ENCODE peak calls at places on chromosome 22, in five cellular contexts. E is endodermal cell, L is IMR-90, A is fibroblast of lung, V is AG10803. M is an unnamed sample.

GRCh38 chr22:28947125-28947524 is 63.8 kb downstream of the ZNRF3 start:
- DNase-seq in E (no peak), A (peak), L (no peak), V (no peak), M (no peak)

GRCh38 chr22:47062126-47062525 is 299.7 kb downstream of the TBC1D22A start:
- DNase-seq in E (no peak), V (no peak), L (no peak), A (no peak), M (no peak)

GRCh38 chr22:25219948-25220442 is 556 bp downstream of the CRYBB2 start:
- DNase-seq in A (no peak), L (no peak), E (no peak), V (no peak), M (no peak)

GRCh38 chr22:21587803-21588611 is 20.5 kb downstream of the UBE2L3 start:
- DNase-seq in A (peak), E (no peak), V (peak), L (peak), M (peak)

GRCh38 chr22:24434472-24435322 is 7.3 kb downstream of the ADORA2A start:
- DNase-seq in V (no peak), L (no peak), A (no peak), E (peak), M (peak)

GRCh38 chr22:24525416-24526037 is 29.4 kb downstream of the GUCD1 start:
- DNase-seq in E (peak), V (peak), L (peak), A (peak), M (peak)

GRCh38 chr22:31870890-31871289 is 73.4 kb upstream of the YWHAH start:
- DNase-seq in L (peak), A (peak), E (no peak), V (peak), M (no peak)

GRCh38 chr22:34812631-34813030 is 253.3 kb upstream of the ISX start:
- DNase-seq in E (no peak), L (no peak), V (peak), A (no peak), M (no peak)

GRCh38 chr22:22943521-22944267 is 56.1 kb downstream of the IGLL5 start:
- DNase-seq in V (no peak), E (peak), L (no peak), A (no peak), M (peak)

GRCh38 chr22:29359469-29359868 is 28.9 kb downstream of the AP1B1 start:
- DNase-seq in V (peak), A (peak), E (peak), L (peak), M (no peak)

GRCh38 chr22:36331912-36332622 is 55.7 kb downstream of the MYH9 start:
- DNase-seq in A (peak), V (peak), E (peak), L (peak), M (peak)
- TF ChIP-seq CTCF in A (no peak), V (peak), E (no peak), L (no peak), M (no peak)

GRCh38 chr22:42269407-42270177 is 861 bp downstream of the TCF20 start:
- DNase-seq in L (no peak), E (peak), A (no peak), V (no peak), M (peak)
- TF ChIP-seq CTCF in L (no peak), E (peak), A (no peak), V (no peak), M (peak)

DNA sequence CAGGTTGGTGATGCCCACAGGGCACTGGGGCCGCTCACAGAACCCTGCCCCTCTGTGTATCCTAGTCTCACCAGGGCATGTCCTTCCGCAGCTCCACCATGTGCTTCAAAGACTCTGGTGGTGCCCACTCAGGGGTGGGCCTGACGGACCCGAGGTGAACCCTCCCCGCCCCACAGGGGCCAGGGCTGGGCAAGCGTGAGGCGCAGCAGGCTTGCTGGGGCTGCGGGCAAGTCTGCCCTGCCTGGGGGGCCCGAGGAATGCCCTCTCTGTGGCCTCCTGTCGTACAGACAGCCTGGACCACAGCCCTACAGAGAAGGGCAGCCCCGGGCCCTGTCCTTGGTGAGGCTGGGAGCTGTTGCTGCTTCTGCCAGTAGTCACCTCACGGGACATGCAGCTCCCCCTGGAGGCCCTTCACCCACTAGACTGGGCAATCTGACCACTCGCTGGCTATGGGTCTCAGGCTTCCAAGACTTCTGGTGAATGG is 40.2 kb downstream of the TBX1 start:
- DNase-seq in A (no peak), E (peak), V (peak), L (peak), M (no peak)
- TF ChIP-seq CTCF in A (peak), E (peak), V (peak), L (peak), M (peak)

DNA sequence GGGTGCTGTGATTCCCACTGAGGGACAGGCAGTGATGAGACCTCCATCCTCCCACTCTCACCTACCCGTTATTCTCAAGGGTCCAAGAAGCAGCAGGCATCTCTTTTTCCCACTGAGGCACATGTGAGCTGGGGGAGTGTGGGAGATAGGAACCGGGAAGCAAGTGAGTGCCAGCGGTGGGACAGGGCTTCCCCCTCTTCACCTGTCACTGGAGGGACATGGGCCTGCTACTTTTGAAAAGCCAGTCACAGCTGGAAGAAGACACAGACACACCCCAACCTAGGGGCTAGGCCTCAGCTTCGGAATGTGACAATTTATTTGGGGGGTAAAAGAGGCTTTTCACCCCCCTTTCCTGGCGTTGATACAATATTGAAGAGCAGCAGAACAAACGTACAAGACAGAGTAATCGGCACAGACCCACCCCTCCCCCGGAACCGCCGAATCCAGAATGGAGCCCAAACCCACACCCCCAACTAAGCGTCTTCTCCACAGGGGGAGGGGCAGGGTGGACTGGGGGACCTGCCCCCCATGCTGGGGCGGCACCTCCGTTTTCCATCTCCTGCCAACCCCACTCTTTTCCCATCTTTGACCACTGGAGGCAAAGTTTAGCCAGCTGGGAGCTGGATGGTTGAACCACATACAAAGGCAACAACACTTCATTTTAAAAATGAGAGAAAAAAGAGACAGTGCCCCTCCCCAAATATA is 10.7 kb downstream of the CBX6 start:
- DNase-seq in A (no peak), L (no peak), V (no peak), E (no peak), M (no peak)
- TF ChIP-seq CTCF in A (peak), L (peak), V (peak), E (peak), M (no peak)